ENCODE peak calls at places on chromosomes 6 and 20, in ten cellular contexts. One of them, this sample, is unnamed.

GRCh38 chr6:148934534-148934933 is 187.7 kb downstream of the UST start:
- DNase-seq in astrocyte: peak; percentile 35
- DNase-seq in psoas muscle: peak; percentile 50
- DNase-seq in T-helper 1 cell: no peak
- DNase-seq in stimulated activated CD4-positive, alpha-beta T cell treated with anti-CD3 and anti-CD28 coated beads, TNF-alpha, amount 100 ng/mL, for 4 hours: no peak
- DNase-seq in A172: no peak
- DNase-seq in NCI-H1436: no peak
- DNase-seq in BE2C: no peak
- DNase-seq in activated CD8-positive, alpha-beta memory T cell treated with anti-CD3 and anti-CD28 coated beads, Interleukin-2, amount 50 U/mL, for 4 hours: no peak
- DNase-seq in dorsolateral prefrontal cortex: no peak
- DNase-seq in this sample: peak; percentile 17

GRCh38 chr6:168097621-168098430 is 18.8 kb upstream of the FRMD1 start:
- DNase-seq in astrocyte: no peak
- DNase-seq in psoas muscle: peak; percentile 45
- DNase-seq in T-helper 1 cell: peak; percentile 4
- DNase-seq in stimulated activated CD4-positive, alpha-beta T cell treated with anti-CD3 and anti-CD28 coated beads, TNF-alpha, amount 100 ng/mL, for 4 hours: no peak
- DNase-seq in A172: no peak
- DNase-seq in NCI-H1436: no peak
- DNase-seq in BE2C: no peak
- DNase-seq in activated CD8-positive, alpha-beta memory T cell treated with anti-CD3 and anti-CD28 coated beads, Interleukin-2, amount 50 U/mL, for 4 hours: no peak
- DNase-seq in dorsolateral prefrontal cortex: no peak
- DNase-seq in this sample: peak; percentile 83

GRCh38 chr6:28537509-28538140 is 11.9 kb downstream of the GPX5 start:
- DNase-seq in astrocyte: no peak
- DNase-seq in psoas muscle: no peak
- DNase-seq in T-helper 1 cell: no peak
- DNase-seq in stimulated activated CD4-positive, alpha-beta T cell treated with anti-CD3 and anti-CD28 coated beads, TNF-alpha, amount 100 ng/mL, for 4 hours: no peak
- DNase-seq in A172: peak; percentile 67
- DNase-seq in NCI-H1436: peak; percentile 30
- DNase-seq in BE2C: peak; percentile 63
- DNase-seq in activated CD8-positive, alpha-beta memory T cell treated with anti-CD3 and anti-CD28 coated beads, Interleukin-2, amount 50 U/mL, for 4 hours: no peak
- DNase-seq in dorsolateral prefrontal cortex: no peak
- DNase-seq in this sample: no peak

GRCh38 chr6:16519265-16520242 is 241.7 kb downstream of the ATXN1 start:
- DNase-seq in astrocyte: peak; percentile 31
- DNase-seq in psoas muscle: no peak
- DNase-seq in T-helper 1 cell: no peak
- DNase-seq in stimulated activated CD4-positive, alpha-beta T cell treated with anti-CD3 and anti-CD28 coated beads, TNF-alpha, amount 100 ng/mL, for 4 hours: no peak
- DNase-seq in A172: no peak
- DNase-seq in NCI-H1436: peak; percentile 24
- DNase-seq in BE2C: no peak
- DNase-seq in activated CD8-positive, alpha-beta memory T cell treated with anti-CD3 and anti-CD28 coated beads, Interleukin-2, amount 50 U/mL, for 4 hours: no peak
- DNase-seq in dorsolateral prefrontal cortex: no peak
- DNase-seq in this sample: peak; percentile 61

GRCh38 chr6:41373367-41373918 is 38.0 kb downstream of the NCR2 start:
- DNase-seq in astrocyte: no peak
- DNase-seq in psoas muscle: no peak
- DNase-seq in T-helper 1 cell: no peak
- DNase-seq in stimulated activated CD4-positive, alpha-beta T cell treated with anti-CD3 and anti-CD28 coated beads, TNF-alpha, amount 100 ng/mL, for 4 hours: no peak
- DNase-seq in A172: no peak
- DNase-seq in NCI-H1436: no peak
- DNase-seq in BE2C: no peak
- DNase-seq in activated CD8-positive, alpha-beta memory T cell treated with anti-CD3 and anti-CD28 coated beads, Interleukin-2, amount 50 U/mL, for 4 hours: no peak
- DNase-seq in dorsolateral prefrontal cortex: no peak
- DNase-seq in this sample: no peak

GRCh38 chr6:6191909-6192308 is 128.6 kb downstream of the F13A1 start:
- DNase-seq in astrocyte: no peak
- DNase-seq in psoas muscle: no peak
- DNase-seq in T-helper 1 cell: no peak
- DNase-seq in stimulated activated CD4-positive, alpha-beta T cell treated with anti-CD3 and anti-CD28 coated beads, TNF-alpha, amount 100 ng/mL, for 4 hours: no peak
- DNase-seq in A172: no peak
- DNase-seq in NCI-H1436: no peak
- DNase-seq in BE2C: no peak
- DNase-seq in activated CD8-positive, alpha-beta memory T cell treated with anti-CD3 and anti-CD28 coated beads, Interleukin-2, amount 50 U/mL, for 4 hours: no peak
- DNase-seq in dorsolateral prefrontal cortex: no peak
- DNase-seq in this sample: no peak

GRCh38 chr20:3551681-3552434 is 81.0 kb downstream of the ATRN start:
- DNase-seq in astrocyte: no peak
- DNase-seq in psoas muscle: no peak
- DNase-seq in T-helper 1 cell: no peak
- DNase-seq in stimulated activated CD4-positive, alpha-beta T cell treated with anti-CD3 and anti-CD28 coated beads, TNF-alpha, amount 100 ng/mL, for 4 hours: no peak
- DNase-seq in A172: no peak
- DNase-seq in NCI-H1436: no peak
- DNase-seq in BE2C: no peak
- DNase-seq in activated CD8-positive, alpha-beta memory T cell treated with anti-CD3 and anti-CD28 coated beads, Interleukin-2, amount 50 U/mL, for 4 hours: no peak
- DNase-seq in dorsolateral prefrontal cortex: no peak
- DNase-seq in this sample: no peak

GRCh38 chr20:57652865-57653545 is 32.8 kb upstream of the ZBP1 start:
- DNase-seq in astrocyte: no peak
- DNase-seq in psoas muscle: peak; percentile 39
- DNase-seq in T-helper 1 cell: no peak
- DNase-seq in stimulated activated CD4-positive, alpha-beta T cell treated with anti-CD3 and anti-CD28 coated beads, TNF-alpha, amount 100 ng/mL, for 4 hours: no peak
- DNase-seq in A172: no peak
- DNase-seq in NCI-H1436: no peak
- DNase-seq in BE2C: no peak
- DNase-seq in activated CD8-positive, alpha-beta memory T cell treated with anti-CD3 and anti-CD28 coated beads, Interleukin-2, amount 50 U/mL, for 4 hours: peak; percentile 13
- DNase-seq in dorsolateral prefrontal cortex: peak; percentile 18
- DNase-seq in this sample: no peak

GRCh38 chr6:145480024-145480423 is 255.3 kb downstream of the EPM2A start:
- DNase-seq in astrocyte: no peak
- DNase-seq in psoas muscle: no peak
- DNase-seq in T-helper 1 cell: no peak
- DNase-seq in stimulated activated CD4-positive, alpha-beta T cell treated with anti-CD3 and anti-CD28 coated beads, TNF-alpha, amount 100 ng/mL, for 4 hours: no peak
- DNase-seq in A172: no peak
- DNase-seq in NCI-H1436: no peak
- DNase-seq in BE2C: no peak
- DNase-seq in activated CD8-positive, alpha-beta memory T cell treated with anti-CD3 and anti-CD28 coated beads, Interleukin-2, amount 50 U/mL, for 4 hours: no peak
- DNase-seq in dorsolateral prefrontal cortex: no peak
- DNase-seq in this sample: no peak

GRCh38 chr6:149271348-149272340 is 45.9 kb upstream of the TAB2 start:
- DNase-seq in astrocyte: peak; percentile 60
- DNase-seq in psoas muscle: no peak
- DNase-seq in T-helper 1 cell: no peak
- DNase-seq in stimulated activated CD4-positive, alpha-beta T cell treated with anti-CD3 and anti-CD28 coated beads, TNF-alpha, amount 100 ng/mL, for 4 hours: peak; percentile 72
- DNase-seq in A172: no peak
- DNase-seq in NCI-H1436: no peak
- DNase-seq in BE2C: no peak
- DNase-seq in activated CD8-positive, alpha-beta memory T cell treated with anti-CD3 and anti-CD28 coated beads, Interleukin-2, amount 50 U/mL, for 4 hours: peak; percentile 87
- DNase-seq in dorsolateral prefrontal cortex: no peak
- DNase-seq in this sample: no peak

GRCh38 chr6:21436625-21437024 is 156.9 kb upstream of the SOX4 start:
- DNase-seq in astrocyte: no peak
- DNase-seq in psoas muscle: no peak
- DNase-seq in T-helper 1 cell: no peak
- DNase-seq in stimulated activated CD4-positive, alpha-beta T cell treated with anti-CD3 and anti-CD28 coated beads, TNF-alpha, amount 100 ng/mL, for 4 hours: no peak
- DNase-seq in A172: no peak
- DNase-seq in NCI-H1436: no peak
- DNase-seq in BE2C: no peak
- DNase-seq in activated CD8-positive, alpha-beta memory T cell treated with anti-CD3 and anti-CD28 coated beads, Interleukin-2, amount 50 U/mL, for 4 hours: no peak
- DNase-seq in dorsolateral prefrontal cortex: no peak
- DNase-seq in this sample: no peak

GRCh38 chr20:33649201-33649631 is 12.9 kb upstream of the C20orf144 start:
- DNase-seq in astrocyte: no peak
- DNase-seq in psoas muscle: peak; percentile 86
- DNase-seq in T-helper 1 cell: no peak
- DNase-seq in stimulated activated CD4-positive, alpha-beta T cell treated with anti-CD3 and anti-CD28 coated beads, TNF-alpha, amount 100 ng/mL, for 4 hours: no peak
- DNase-seq in A172: no peak
- DNase-seq in NCI-H1436: no peak
- DNase-seq in BE2C: peak; percentile 58
- DNase-seq in activated CD8-positive, alpha-beta memory T cell treated with anti-CD3 and anti-CD28 coated beads, Interleukin-2, amount 50 U/mL, for 4 hours: no peak
- DNase-seq in dorsolateral prefrontal cortex: peak; percentile 71
- DNase-seq in this sample: peak; percentile 42

GRCh38 chr6:84669945-84670344 is 94.5 kb downstream of the TBX18 start:
- DNase-seq in astrocyte: no peak
- DNase-seq in psoas muscle: no peak
- DNase-seq in T-helper 1 cell: no peak
- DNase-seq in stimulated activated CD4-positive, alpha-beta T cell treated with anti-CD3 and anti-CD28 coated beads, TNF-alpha, amount 100 ng/mL, for 4 hours: no peak
- DNase-seq in A172: no peak
- DNase-seq in NCI-H1436: no peak
- DNase-seq in BE2C: no peak
- DNase-seq in activated CD8-positive, alpha-beta memory T cell treated with anti-CD3 and anti-CD28 coated beads, Interleukin-2, amount 50 U/mL, for 4 hours: no peak
- DNase-seq in dorsolateral prefrontal cortex: no peak
- DNase-seq in this sample: no peak

GRCh38 chr20:49397525-49397924 is 84.9 kb downstream of the KCNB1 start:
- DNase-seq in astrocyte: no peak
- DNase-seq in psoas muscle: peak; percentile 83
- DNase-seq in T-helper 1 cell: no peak
- DNase-seq in stimulated activated CD4-positive, alpha-beta T cell treated with anti-CD3 and anti-CD28 coated beads, TNF-alpha, amount 100 ng/mL, for 4 hours: no peak
- DNase-seq in A172: peak; percentile 40
- DNase-seq in NCI-H1436: no peak
- DNase-seq in BE2C: no peak
- DNase-seq in activated CD8-positive, alpha-beta memory T cell treated with anti-CD3 and anti-CD28 coated beads, Interleukin-2, amount 50 U/mL, for 4 hours: no peak
- DNase-seq in dorsolateral prefrontal cortex: no peak
- DNase-seq in this sample: no peak

GRCh38 chr6:162371133-162371532 is 356.4 kb downstream of the PRKN start:
- DNase-seq in astrocyte: no peak
- DNase-seq in psoas muscle: no peak
- DNase-seq in T-helper 1 cell: no peak
- DNase-seq in stimulated activated CD4-positive, alpha-beta T cell treated with anti-CD3 and anti-CD28 coated beads, TNF-alpha, amount 100 ng/mL, for 4 hours: no peak
- DNase-seq in A172: no peak
- DNase-seq in NCI-H1436: no peak
- DNase-seq in BE2C: no peak
- DNase-seq in activated CD8-positive, alpha-beta memory T cell treated with anti-CD3 and anti-CD28 coated beads, Interleukin-2, amount 50 U/mL, for 4 hours: no peak
- DNase-seq in dorsolateral prefrontal cortex: no peak
- DNase-seq in this sample: no peak

GRCh38 chr20:24589381-24589780 is 120.0 kb downstream of the SYNDIG1 start:
- DNase-seq in astrocyte: no peak
- DNase-seq in psoas muscle: no peak
- DNase-seq in T-helper 1 cell: no peak
- DNase-seq in stimulated activated CD4-positive, alpha-beta T cell treated with anti-CD3 and anti-CD28 coated beads, TNF-alpha, amount 100 ng/mL, for 4 hours: no peak
- DNase-seq in A172: no peak
- DNase-seq in NCI-H1436: no peak
- DNase-seq in BE2C: peak; percentile 38
- DNase-seq in activated CD8-positive, alpha-beta memory T cell treated with anti-CD3 and anti-CD28 coated beads, Interleukin-2, amount 50 U/mL, for 4 hours: no peak
- DNase-seq in dorsolateral prefrontal cortex: no peak
- DNase-seq in this sample: no peak

This sample was measured in body of pancreas.